ENCODE peak calls at places on chromosomes 7 and 10, in five cellular contexts. F, L, B, Q and N are unnamed samples.

GRCh38 chr7:43260980-43261878 is 148.8 kb downstream of the HECW1 start:
- DNase-seq in F (peak), Q (peak), L (peak), B (peak), N (peak)

GRCh38 chr10:97520978-97521761 is 22.4 kb downstream of the UBTD1 start:
- DNase-seq in L (no peak), Q (no peak), B (no peak), F (no peak), N (no peak)

GRCh38 chr10:86486856-86487255 is 34.7 kb downstream of the WAPL start:
- DNase-seq in L (no peak), Q (no peak), F (no peak), B (no peak), N (no peak)

GRCh38 chr10:69847883-69848282 is 46.2 kb downstream of the COL13A1 start:
- DNase-seq in F (no peak), B (no peak), Q (peak), L (no peak), N (no peak)

GRCh38 chr7:105707381-105707780 is 126.1 kb upstream of the EFCAB10 start:
- DNase-seq in B (no peak), L (peak), Q (peak), F (no peak), N (no peak)

GRCh38 chr10:122114156-122114747 is 125.3 kb downstream of the TACC2 start:
- DNase-seq in Q (peak), F (no peak), B (peak), L (peak), N (no peak)

GRCh38 chr10:239109-239508 is 103.9 kb downstream of the ZMYND11 start:
- DNase-seq in Q (peak), L (no peak), F (peak), B (no peak), N (peak)

GRCh38 chr10:122276611-122277205 is 5.6 kb downstream of the BTBD16 start:
- DNase-seq in Q (peak), F (peak), B (no peak), L (peak), N (peak)

GRCh38 chr7:140542226-140542625 is 62.9 kb upstream of the MKRN1 start:
- DNase-seq in Q (peak), L (peak), B (peak), F (peak), N (no peak)

GRCh38 chr7:116500071-116500853 is 724 bp downstream of the CAV2 start:
- DNase-seq in L (peak), Q (peak), B (peak), F (peak), N (peak)

GRCh38 chr7:93043393-93043985 is 74.3 kb downstream of the SAMD9 start:
- DNase-seq in Q (peak), F (peak), B (no peak), L (peak), N (peak)

GRCh38 chr7:18497800-18498199 is 2.3 kb downstream of the HDAC9 start:
- DNase-seq in Q (no peak), F (no peak), B (no peak), L (no peak), N (no peak)

GRCh38 chr7:18495412-18496335 is at the start of gene HDAC9:
- DNase-seq in Q (peak), L (peak), B (peak), F (peak), N (peak)

GRCh38 chr7:18497082-18497481 is 1.5 kb downstream of the HDAC9 start:
- DNase-seq in L (no peak), Q (no peak), F (no peak), B (no peak), N (no peak)

GRCh38 chr7:18496336-18496700 is 769 bp downstream of the HDAC9 start:
- DNase-seq in B (no peak), F (no peak), L (no peak), Q (no peak), N (no peak)

GRCh38 chr7:18494821-18495408 is 634 bp upstream of the HDAC9 start:
- DNase-seq in L (peak), Q (peak), F (peak), B (peak), N (peak)
- H3K4me3 ChIP-seq in L (peak), Q (no peak), F (no peak), B (peak), N (no peak)

GRCh38 chr10:79230563-79231249 is 116.6 kb upstream of the PPIF start:
- DNase-seq in L (no peak), Q (no peak), F (no peak), B (no peak), N (no peak)
- TF ChIP-seq CTCF in L (no peak), Q (no peak), F (no peak), B (no peak), N (no peak)

GRCh38 chr10:46540412-46541016 is 15.9 kb downstream of the GPRIN2 start:
- DNase-seq in F (no peak), L (no peak), B (no peak), Q (no peak), N (no peak)
- H3K4me3 ChIP-seq in F (no peak), L (no peak), B (no peak), Q (no peak), N (no peak)

DNA sequence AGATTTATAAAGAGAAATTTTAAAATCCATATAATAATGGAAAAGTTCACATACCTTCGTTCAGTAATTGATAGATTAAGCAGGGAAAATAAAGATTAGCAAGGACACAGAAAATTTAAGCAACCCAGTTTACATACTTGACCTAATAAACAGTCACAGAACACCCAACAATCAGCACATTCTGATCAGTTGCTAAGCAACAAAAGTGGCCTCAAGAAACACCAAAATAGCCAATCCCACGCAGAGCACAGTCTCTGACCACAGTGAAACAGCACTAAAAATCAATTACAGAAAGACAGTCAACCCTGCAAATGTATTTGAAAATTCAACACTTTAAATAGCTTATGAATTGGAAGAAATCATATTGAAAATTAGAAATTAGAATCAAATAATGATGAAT is 39.3 kb upstream of the DRGX start:
- DNase-seq in Q (no peak), B (no peak), F (no peak), L (no peak), N (no peak)
- TF ChIP-seq CTCF in Q (no peak), B (no peak), F (no peak), L (no peak), N (no peak)

GRCh38 chr10:23702977-23703414 is 264.1 kb downstream of the OTUD1 start:
- DNase-seq in B (peak), L (peak), Q (peak), F (peak), N (peak)
- H3K4me3 ChIP-seq in B (no peak), L (no peak), Q (no peak), F (no peak), N (no peak)